ENCODE peak calls at places on chromosomes 5 and 9, in nine cellular contexts. C is RPMI8226; X is HT-29; M is stimulated activated CD4-positive, alpha-beta T cell treated with anti-CD3 and anti-CD28 coated beads, Interleukin-2, amount 100 ng/mL, for 48 hours; Y is neural progenitor cell; O is IMR-90; F is NCI-H1417; I is neuronal stem cell; B is substantia nigra. E is an unnamed sample.

GRCh38 chr9:88741335-88741734 is 206.4 kb downstream of the NXNL2 start:
- DNase-seq in C (peak; percentile 22), X (peak; percentile 27), M (peak; percentile 12), Y (peak; percentile 31), O (no peak), F (peak; percentile 18), I (no peak), B (no peak), E (no peak)

GRCh38 chr5:180872419-180872818 is 11.3 kb upstream of the ZFP62 start:
- DNase-seq in C (no peak), X (no peak), M (no peak), Y (no peak), O (no peak), F (no peak), I (no peak), B (no peak), E (no peak)

GRCh38 chr5:176596689-176597416 is 13.1 kb downstream of the GPRIN1 start:
- DNase-seq in C (no peak), X (no peak), M (peak; percentile 38), Y (peak; percentile 79), O (no peak), F (no peak), I (no peak), B (no peak), E (peak; percentile 68)

GRCh38 chr9:31144614-31145013 is 1239.8 kb upstream of the ACO1 start:
- DNase-seq in C (no peak), X (no peak), M (no peak), Y (no peak), O (no peak), F (no peak), I (no peak), B (no peak), E (no peak)

GRCh38 chr5:96927008-96927407 is 8.9 kb upstream of the LNPEP start:
- DNase-seq in C (no peak), X (no peak), M (no peak), Y (no peak), O (peak; percentile 28), F (no peak), I (no peak), B (no peak), E (no peak)

GRCh38 chr9:34289159-34289558 is 39.9 kb downstream of the KIF24 start:
- DNase-seq in C (no peak), X (no peak), M (no peak), Y (peak; percentile 53), O (peak; percentile 8), F (no peak), I (no peak), B (no peak), E (no peak)

GRCh38 chr9:114047717-114048116 is 30.4 kb downstream of the AMBP start:
- DNase-seq in C (no peak), X (peak; percentile 56), M (no peak), Y (peak; percentile 49), O (no peak), F (peak; percentile 17), I (no peak), B (no peak), E (no peak)

GRCh38 chr9:92385001-92385400 is 19.4 kb downstream of the OGN start:
- DNase-seq in C (no peak), X (no peak), M (no peak), Y (no peak), O (no peak), F (no peak), I (no peak), B (no peak), E (no peak)

E was measured in activated CD4-positive, alpha-beta T cell treated with anti-CD3 and anti-CD28 coated beads, Interleukin-2, amount 50 U/mL, for 1 hour.